ENCODE peak calls at places on chromosomes 16 and 17, in nine cellular contexts. T is fibroblast of lung; J is tibial nerve; V is SK-N-SH; I is ascending aorta; D is IMR-90; F is CD8-positive, alpha-beta T cell; P is endodermal cell; K is cardiac muscle cell. G is an unnamed sample.

GRCh38 chr17:17567631-17568030 is 23.9 kb downstream of the PEMT start:
- DNase-seq in T (peak; percentile 17), J (no peak), V (peak; percentile 65), I (peak; percentile 79), D (peak; percentile 17), F (no peak), P (no peak), K (peak; percentile 59), G (peak; percentile 24)

GRCh38 chr16:77246160-77246559 is 47.0 kb downstream of the SYCE1L start:
- DNase-seq in T (no peak), J (no peak), V (no peak), I (no peak), D (no peak), F (no peak), P (no peak), K (no peak), G (no peak)

GRCh38 chr17:42171831-42172230 is 9.1 kb downstream of the KCNH4 start:
- DNase-seq in T (no peak), J (no peak), V (no peak), I (no peak), D (no peak), F (no peak), P (peak; percentile 75), K (no peak), G (no peak)

GRCh38 chr16:23842137-23842600 is 6.4 kb downstream of the PRKCB start:
- DNase-seq in T (no peak), J (no peak), V (no peak), I (no peak), D (no peak), F (no peak), P (no peak), K (no peak), G (no peak)

GRCh38 chr17:144936-145670 is 7.7 kb downstream of the SCGB1C2 start:
- DNase-seq in T (no peak), J (no peak), V (no peak), I (peak; percentile 52), D (no peak), F (no peak), P (no peak), K (no peak), G (no peak)

GRCh38 chr17:71118039-71118438 is 948.7 kb downstream of the KCNJ2 start:
- DNase-seq in T (peak; percentile 19), J (no peak), V (peak; percentile 32), I (no peak), D (peak; percentile 18), F (no peak), P (peak; percentile 65), K (no peak), G (peak; percentile 37)

GRCh38 chr17:67035131-67036083 is 8.9 kb upstream of the CACNG1 start:
- DNase-seq in T (no peak), J (no peak), V (no peak), I (no peak), D (no peak), F (no peak), P (no peak), K (no peak), G (no peak)

GRCh38 chr16:87681990-87682570 is 79.8 kb downstream of the JPH3 start:
- DNase-seq in T (peak; percentile 66), J (no peak), V (no peak), I (no peak), D (peak; percentile 78), F (no peak), P (peak; percentile 79), K (peak; percentile 78), G (no peak)

GRCh38 chr16:29011112-29011511 is 26.3 kb downstream of the LAT start:
- DNase-seq in T (no peak), J (no peak), V (peak; percentile 42), I (no peak), D (no peak), F (no peak), P (peak; percentile 78), K (no peak), G (peak; percentile 43)

GRCh38 chr16:29014561-29015029 is 29.7 kb downstream of the LAT start:
- DNase-seq in T (no peak), J (no peak), V (no peak), I (no peak), D (no peak), F (no peak), P (no peak), K (no peak), G (no peak)

GRCh38 chr16:29011851-29012250 is 27.0 kb downstream of the LAT start:
- DNase-seq in T (no peak), J (no peak), V (no peak), I (no peak), D (no peak), F (no peak), P (no peak), K (no peak), G (no peak)

GRCh38 chr16:29009838-29010166 is 24.9 kb downstream of the LAT start:
- DNase-seq in T (no peak), J (no peak), V (no peak), I (no peak), D (no peak), F (no peak), P (no peak), K (no peak), G (no peak)

DNA sequence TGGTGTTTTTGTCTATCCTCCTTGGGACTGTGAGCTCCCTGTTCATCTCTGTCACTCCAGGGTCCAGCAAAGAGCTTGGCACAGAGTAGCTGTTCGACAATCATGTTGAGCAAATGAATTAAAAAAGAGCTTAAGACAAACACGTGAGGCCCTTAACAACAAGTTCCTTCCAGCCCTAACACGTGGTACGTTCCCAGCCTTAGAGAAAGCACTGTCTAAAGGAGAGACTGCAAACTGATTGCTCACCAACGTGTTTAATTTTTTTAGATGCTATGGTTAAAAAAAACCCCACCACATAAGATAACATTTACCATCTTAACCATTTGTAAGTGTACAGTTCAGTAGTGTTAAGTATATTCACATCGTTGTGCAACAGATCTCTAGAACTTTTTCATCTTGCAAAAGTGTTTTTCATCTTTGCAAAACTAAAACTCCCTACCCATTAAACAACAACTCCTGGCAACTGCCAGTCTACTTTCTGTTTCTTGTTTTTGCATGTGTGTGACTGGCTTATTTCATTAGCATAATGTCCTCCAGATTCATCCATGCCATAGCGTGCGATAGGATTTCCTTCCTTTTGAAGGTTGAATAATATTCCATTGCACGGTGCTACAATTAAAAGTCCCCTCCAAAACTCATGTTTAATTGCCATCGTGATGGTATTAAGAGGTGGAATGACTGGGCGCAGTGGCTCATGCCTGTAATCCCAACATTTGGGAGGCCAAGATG is 28.2 kb downstream of the LAT start:
- DNase-seq in T (no peak), J (no peak), V (no peak), I (no peak), D (peak; percentile 4), F (no peak), P (no peak), K (no peak), G (no peak)
- H3K4me1 ChIP-seq in T (no peaks in the 10 kb centered on the region), J (no peaks in the 10 kb centered on the region), V (no peaks in the 10 kb centered on the region), I (no peaks in the 10 kb centered on the region), D (peaks cover 2% of the 10 kb centered on the region), F (peaks cover 59% of the 10 kb centered on the region), P (no peaks in the 10 kb centered on the region), K (no peaks in the 10 kb centered on the region), G (no peaks in the 10 kb centered on the region)

GRCh38 chr16:591892-592517 is 2.1 kb downstream of the RAB40C start:
- DNase-seq in T (no peak), J (no peak), V (no peak), I (no peak), D (no peak), F (no peak), P (no peak), K (no peak), G (no peak)

GRCh38 chr16:588889-589657 is 793 bp upstream of the RAB40C start:
- DNase-seq in T (peak; percentile 92), J (peak; percentile 96), V (peak; percentile 93), I (peak; percentile 98), D (peak; percentile 92), F (peak; percentile 98), P (peak; percentile 99), K (peak; percentile 97), G (peak; percentile 97)

GRCh38 chr16:590165-590874 is 454 bp downstream of the RAB40C start:
- DNase-seq in T (peak; percentile 41), J (no peak), V (peak; percentile 67), I (no peak), D (peak; percentile 47), F (no peak), P (peak; percentile 65), K (peak; percentile 64), G (no peak)

GRCh38 chr16:589658-590159 is at the start of gene RAB40C:
- DNase-seq in T (peak; percentile 97), J (peak; percentile 99), V (peak; percentile 99), I (peak; percentile 99), D (peak; percentile 97), F (peak; percentile 98), P (peak; percentile 99), K (peak; percentile 99), G (peak; percentile 99)

GRCh38 chr16:590875-591200 is 972 bp downstream of the RAB40C start:
- DNase-seq in T (no peak), J (no peak), V (no peak), I (no peak), D (no peak), F (no peak), P (no peak), K (no peak), G (no peak)
- H3K4me1 ChIP-seq in T (peaks cover 13% of the 10 kb centered on the region), J (peaks cover 30% of the 10 kb centered on the region), V (peaks cover 17% of the 10 kb centered on the region), I (peaks cover 32% of the 10 kb centered on the region), D (peaks cover 18% of the 10 kb centered on the region), F (peaks cover 29% of the 10 kb centered on the region), P (no peaks in the 10 kb centered on the region), K (peaks cover 13% of the 10 kb centered on the region), G (peaks cover 5% of the 10 kb centered on the region)

GRCh38 chr17:62631936-62632924 is 4.8 kb downstream of the MRC2 start:
- DNase-seq in T (no peak), J (no peak), V (peak; percentile 9), I (peak; percentile 57), D (no peak), F (no peak), P (peak; percentile 59), K (no peak), G (no peak)

GRCh38 chr17:62629556-62630364 is 2.3 kb downstream of the MRC2 start:
- DNase-seq in T (no peak), J (no peak), V (peak; percentile 44), I (peak; percentile 64), D (no peak), F (no peak), P (peak; percentile 51), K (peak; percentile 23), G (no peak)

GRCh38 chr17:62630365-62631085 is 3.1 kb downstream of the MRC2 start:
- DNase-seq in T (no peak), J (no peak), V (peak; percentile 30), I (peak; percentile 65), D (peak; percentile 59), F (no peak), P (peak; percentile 53), K (peak; percentile 19), G (no peak)

GRCh38 chr17:62628845-62629555 is 1.5 kb downstream of the MRC2 start:
- DNase-seq in T (peak; percentile 67), J (no peak), V (peak; percentile 90), I (peak; percentile 80), D (peak; percentile 53), F (no peak), P (peak; percentile 83), K (peak; percentile 71), G (peak; percentile 54)

GRCh38 chr17:62631086-62631935 is 3.8 kb downstream of the MRC2 start:
- DNase-seq in T (no peak), J (no peak), V (no peak), I (peak; percentile 57), D (no peak), F (no peak), P (peak; percentile 46), K (no peak), G (no peak)
- H3K4me1 ChIP-seq in T (peaks cover 28% of the 10 kb centered on the region), J (peaks cover 1% of the 10 kb centered on the region), V (peaks cover 38% of the 10 kb centered on the region), I (peaks cover 27% of the 10 kb centered on the region), D (peaks cover 30% of the 10 kb centered on the region), F (peaks cover 7% of the 10 kb centered on the region), P (peaks cover 14% of the 10 kb centered on the region), K (peaks cover 23% of the 10 kb centered on the region), G (peaks cover 4% of the 10 kb centered on the region)

GRCh38 chr17:29148257-29148789 is 31.9 kb downstream of the MYO18A start:
- DNase-seq in T (no peak), J (no peak), V (no peak), I (no peak), D (no peak), F (no peak), P (no peak), K (no peak), G (no peak)
- H3K4me1 ChIP-seq in T (peaks cover 16% of the 10 kb centered on the region), J (peaks cover 27% of the 10 kb centered on the region), V (peaks cover 35% of the 10 kb centered on the region), I (peaks cover 16% of the 10 kb centered on the region), D (peaks cover 17% of the 10 kb centered on the region), F (peaks cover 23% of the 10 kb centered on the region), P (peaks cover 4% of the 10 kb centered on the region), K (peaks cover 53% of the 10 kb centered on the region), G (peaks cover 14% of the 10 kb centered on the region)

G was measured in BE2C.